ENCODE peak calls at places on chromosomes 12 and 14, in eight cellular contexts. S, J, V, M, T, I, Q and U are unnamed samples.

GRCh38 chr12:121441555-121441954 is 41.6 kb downstream of the RNF34 start:
- DNase-seq in Q (no peak), S (no peak), I (no peak), T (peak), J (no peak), M (no peak), V (no peak), U (no peak)

GRCh38 chr12:110821917-110822316 is 24.9 kb upstream of the CCDC63 start:
- DNase-seq in S (no peak), Q (no peak), V (no peak), J (no peak), I (no peak), T (no peak), M (no peak), U (no peak)

GRCh38 chr14:99821519-99822165 is 28.4 kb downstream of the EML1 start:
- DNase-seq in V (no peak), I (no peak), J (no peak), T (no peak), Q (peak), M (no peak), S (peak), U (peak)

GRCh38 chr12:14185441-14186192 is 179.9 kb upstream of the ATF7IP start:
- DNase-seq in J (no peak), I (peak), S (peak), M (no peak), T (peak), Q (peak), V (peak), U (peak)

GRCh38 chr12:19129486-19130223 is at the start of gene PLEKHA5:
- DNase-seq in M (peak), V (peak), J (peak), I (peak), Q (no peak), S (peak), T (peak), U (peak)

GRCh38 chr14:23538785-23539184 is 12.8 kb downstream of the ZFHX2 start:
- DNase-seq in M (no peak), T (no peak), J (no peak), I (no peak), Q (no peak), V (no peak), S (peak), U (no peak)

GRCh38 chr14:92465353-92466067 is 48.1 kb upstream of the RIN3 start:
- DNase-seq in I (no peak), Q (no peak), V (no peak), M (no peak), S (no peak), J (no peak), T (no peak), U (no peak)

GRCh38 chr14:77979666-77980351 is 179.9 kb downstream of the ADCK1 start:
- DNase-seq in S (no peak), V (no peak), T (no peak), M (no peak), Q (peak), J (no peak), I (no peak), U (no peak)

GRCh38 chr12:121719926-121720414 is 7.4 kb downstream of the TMEM120B start:
- DNase-seq in T (no peak), S (peak), I (no peak), Q (peak), V (no peak), M (no peak), J (no peak), U (peak)

GRCh38 chr14:22691171-22691570 is 47.0 kb upstream of the OR6J1 start:
- DNase-seq in M (no peak), V (no peak), Q (no peak), J (no peak), T (no peak), I (no peak), S (peak), U (peak)

GRCh38 chr12:106978035-106978800 is 8.7 kb downstream of the MTERF2 start:
- DNase-seq in I (no peak), M (peak), S (peak), V (peak), Q (no peak), T (peak), J (no peak), U (peak)

GRCh38 chr12:2044165-2044564 is 8.6 kb upstream of the CACNA1C start:
- DNase-seq in I (no peak), Q (no peak), J (no peak), M (no peak), S (no peak), T (no peak), V (no peak), U (no peak)

GRCh38 chr14:86521032-86521730 is 991.2 kb downstream of the FLRT2 start:
- DNase-seq in I (no peak), T (peak), S (no peak), J (no peak), M (no peak), Q (no peak), V (no peak), U (no peak)

GRCh38 chr14:74977901-74978385 is 22.5 kb upstream of the PGF start:
- DNase-seq in J (no peak), Q (no peak), V (no peak), S (no peak), M (no peak), T (no peak), I (no peak), U (peak)

GRCh38 chr12:11615481-11615880 is 34.0 kb upstream of the ETV6 start:
- DNase-seq in V (no peak), S (no peak), Q (no peak), I (no peak), T (no peak), M (no peak), J (no peak), U (no peak)

GRCh38 chr12:115163710-115164109 is 479.7 kb upstream of the TBX3 start:
- DNase-seq in T (no peak), J (no peak), I (no peak), Q (no peak), S (no peak), M (no peak), V (no peak), U (no peak)

GRCh38 chr12:22625671-22626251 is 790 bp downstream of the ETNK1 start:
- DNase-seq in V (peak), I (peak), J (peak), M (peak), S (peak), T (peak), Q (peak), U (peak)

GRCh38 chr12:116879509-116880212 is 1.6 kb downstream of the HRK start:
- DNase-seq in J (no peak), Q (no peak), T (no peak), S (no peak), V (no peak), M (no peak), I (no peak), U (no peak)

GRCh38 chr14:37588956-37589737 is 5.9 kb downstream of the FOXA1 start:
- DNase-seq in V (no peak), Q (no peak), J (no peak), I (no peak), M (no peak), S (no peak), T (no peak), U (no peak)

GRCh38 chr12:96104566-96104965 is 69.2 kb upstream of the LTA4H start:
- DNase-seq in S (no peak), M (no peak), I (no peak), V (no peak), J (no peak), T (no peak), Q (no peak), U (no peak)

GRCh38 chr12:108495823-108496579 is 19.1 kb upstream of the FICD start:
- DNase-seq in I (no peak), V (no peak), S (no peak), Q (no peak), J (no peak), M (no peak), T (no peak), U (no peak)

GRCh38 chr14:52131640-52132320 is 62.9 kb upstream of the NID2 start:
- DNase-seq in T (peak), Q (peak), S (peak), M (peak), V (peak), J (no peak), I (peak), U (peak)

GRCh38 chr12:77113971-77114370 is 48.6 kb upstream of the E2F7 start:
- DNase-seq in J (no peak), V (no peak), T (no peak), Q (no peak), S (no peak), M (no peak), I (no peak), U (no peak)

GRCh38 chr12:108117163-108117849 is 11.8 kb upstream of the WSCD2 start:
- DNase-seq in J (no peak), I (peak), S (no peak), Q (no peak), T (no peak), M (no peak), V (no peak), U (no peak)

GRCh38 chr14:104150201-104151027 is 12.0 kb downstream of the KIF26A start:
- DNase-seq in M (peak), I (peak), V (no peak), S (no peak), J (no peak), Q (peak), T (no peak), U (peak)

GRCh38 chr14:103849151-103850013 is 2.0 kb upstream of the PPP1R13B start:
- DNase-seq in I (no peak), M (no peak), T (no peak), Q (no peak), V (no peak), S (no peak), J (peak), U (no peak)

GRCh38 chr14:55249423-55249822 is 21.8 kb upstream of the FBXO34 start:
- DNase-seq in T (no peak), Q (no peak), I (no peak), M (peak), V (no peak), S (peak), J (no peak), U (peak)

GRCh38 chr12:17304503-17305347 is 698.8 kb upstream of the LMO3 start:
- DNase-seq in T (no peak), J (no peak), V (no peak), S (no peak), Q (no peak), I (no peak), M (no peak), U (peak)

GRCh38 chr12:10982244-10982643 is 4.5 kb downstream of the TAS2R50 start:
- DNase-seq in V (no peak), T (no peak), J (no peak), I (no peak), Q (no peak), S (no peak), M (no peak), U (no peak)

GRCh38 chr12:95544756-95545155 is 6.5 kb downstream of the USP44 start:
- DNase-seq in T (no peak), J (no peak), Q (no peak), S (no peak), V (no peak), I (no peak), M (no peak), U (no peak)

GRCh38 chr12:51520576-51521325 is 70.3 kb upstream of the SCN8A start:
- DNase-seq in M (no peak), I (no peak), V (no peak), S (no peak), J (no peak), Q (no peak), T (no peak), U (no peak)

GRCh38 chr12:105222726-105223357 is 13.1 kb downstream of the APPL2 start:
- DNase-seq in I (no peak), V (no peak), M (no peak), S (no peak), T (no peak), Q (no peak), J (no peak), U (peak)

GRCh38 chr14:99660006-99660566 is 15.2 kb downstream of the HHIPL1 start:
- DNase-seq in J (no peak), T (no peak), Q (no peak), S (no peak), V (no peak), I (no peak), M (no peak), U (no peak)

GRCh38 chr14:94113908-94114588 is 3.5 kb downstream of the IFI27 start:
- DNase-seq in J (no peak), Q (no peak), M (peak), V (no peak), S (peak), T (peak), I (no peak), U (peak)

GRCh38 chr12:46562625-46563228 is 190.2 kb upstream of the SLC38A2 start:
- DNase-seq in T (no peak), V (no peak), S (peak), J (no peak), Q (no peak), M (peak), I (no peak), U (peak)

GRCh38 chr12:23952071-23952470 is 2.6 kb upstream of the SOX5 start:
- DNase-seq in I (no peak), T (no peak), Q (no peak), V (no peak), M (no peak), S (no peak), J (no peak), U (no peak)

GRCh38 chr12:23949212-23950010 is at the start of gene SOX5:
- DNase-seq in J (peak), M (no peak), I (no peak), T (peak), V (peak), S (peak), Q (no peak), U (peak)

GRCh38 chr12:23954332-23954731 is 4.9 kb upstream of the SOX5 start:
- DNase-seq in I (no peak), M (no peak), Q (no peak), V (no peak), S (peak), J (no peak), T (no peak), U (peak)

GRCh38 chr12:23950011-23950774 is 723 bp upstream of the SOX5 start:
- DNase-seq in T (no peak), Q (no peak), I (no peak), J (no peak), S (peak), V (peak), M (no peak), U (peak)

DNA sequence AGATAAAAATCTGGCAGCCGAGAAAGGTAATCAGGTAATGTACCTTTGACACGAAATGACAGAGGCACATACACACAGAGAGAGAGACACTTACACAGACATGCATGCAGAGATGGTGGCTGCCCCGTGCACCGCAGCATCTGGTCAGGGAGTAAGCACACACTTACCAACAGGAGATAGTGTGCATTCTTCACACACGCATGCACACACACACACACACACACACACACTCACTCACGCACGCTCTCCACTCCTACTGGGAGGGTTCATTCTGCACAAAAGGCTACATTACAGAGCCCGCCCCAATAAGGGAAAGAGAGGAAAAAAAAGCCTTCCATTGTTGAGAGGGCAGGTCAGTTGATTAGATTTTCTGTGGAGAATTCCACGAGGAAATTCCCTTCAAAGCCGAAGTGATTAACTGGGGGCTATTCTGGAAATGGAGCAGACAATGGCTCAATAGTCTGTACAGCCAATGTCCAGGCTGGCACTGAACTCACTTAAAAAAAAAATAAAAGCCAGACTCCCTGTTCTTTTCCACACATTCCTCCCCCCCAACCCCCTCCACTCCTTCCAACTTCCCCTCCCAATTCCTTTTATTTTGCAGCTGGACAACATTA is 1.4 kb upstream of the SOX5 start:
- DNase-seq in Q (no peak), V (peak), M (no peak), I (no peak), J (no peak), T (no peak), S (peak), U (peak)
- H3K4me3 ChIP-seq in Q (no peak), V (peak), M (no peak), I (no peak), J (peak), T (peak), S (peak), U (peak)

DNA sequence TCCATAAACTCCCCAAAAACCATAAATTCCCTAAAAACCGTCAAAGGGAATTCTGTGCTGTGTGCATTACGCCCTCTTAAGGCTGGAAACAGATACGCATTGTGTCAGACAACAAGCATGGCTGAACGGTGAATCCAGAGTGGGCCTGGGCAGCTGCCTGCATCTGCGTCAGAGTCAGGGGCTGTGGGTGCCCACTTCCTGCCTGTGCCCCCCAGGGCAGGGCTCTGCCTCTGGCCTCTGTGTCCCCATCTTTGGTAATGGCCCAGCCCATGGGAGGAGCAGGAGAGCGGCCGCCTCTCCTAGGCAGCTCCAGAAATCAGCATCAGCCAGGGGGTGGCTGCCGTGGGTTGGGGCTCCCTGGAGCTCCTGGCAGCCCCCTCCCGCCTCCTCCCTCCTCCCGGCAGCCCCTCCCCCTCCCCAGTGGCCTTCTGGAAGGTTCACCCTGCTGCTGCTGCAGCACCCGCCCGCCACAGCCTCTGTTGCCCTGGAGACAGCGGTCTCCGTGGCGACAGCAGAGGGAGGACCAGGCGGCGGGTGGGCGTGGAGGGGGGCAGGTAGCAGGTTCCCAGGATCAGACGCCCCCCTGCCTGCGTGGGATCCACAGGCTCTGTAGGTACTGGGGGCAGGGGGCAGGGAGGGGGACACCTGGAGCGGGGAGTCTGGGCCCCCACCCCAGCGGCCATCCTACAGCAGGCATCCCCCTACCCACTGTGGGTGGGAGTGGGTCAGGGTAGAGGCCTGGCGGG is 5.9 kb downstream of the MMP17 start:
- DNase-seq in T (no peak), J (no peak), S (peak), V (no peak), I (no peak), M (no peak), Q (no peak), U (peak)
- TF ChIP-seq CTCF in T (no peak), J (peak), S (peak), V (peak), I (peak), M (no peak), Q (peak), U (peak)

GRCh38 chr12:24561882-24562760 is 386.8 kb downstream of the BCAT1 start:
- DNase-seq in S (peak), Q (no peak), V (peak), T (peak), J (peak), M (peak), I (peak), U (peak)
- H3K4me3 ChIP-seq in S (peak), Q (peak), V (peak), T (peak), J (peak), M (peak), I (peak), U (peak)

GRCh38 chr14:85444685-85445084 is 85.3 kb upstream of the FLRT2 start:
- DNase-seq in V (no peak), T (no peak), I (no peak), Q (peak), J (no peak), M (no peak), S (peak), U (peak)
- TF ChIP-seq CTCF in V (no peak), T (no peak), I (no peak), Q (no peak), J (no peak), M (no peak), S (no peak), U (no peak)

GRCh38 chr14:76203086-76204001 is 51.6 kb downstream of the GPATCH2L start:
- DNase-seq in V (no peak), I (peak), J (no peak), T (no peak), M (peak), S (peak), Q (peak), U (peak)

GRCh38 chr14:76208340-76208739 is 56.6 kb downstream of the GPATCH2L start:
- DNase-seq in M (no peak), V (no peak), S (no peak), Q (no peak), J (no peak), T (no peak), I (no peak), U (no peak)

GRCh38 chr14:76201162-76201561 is 49.4 kb downstream of the GPATCH2L start:
- DNase-seq in T (no peak), S (peak), J (no peak), I (no peak), Q (peak), M (no peak), V (no peak), U (peak)

GRCh38 chr14:76205708-76206107 is 54.0 kb downstream of the GPATCH2L start:
- DNase-seq in T (no peak), V (no peak), Q (no peak), M (no peak), I (peak), S (no peak), J (no peak), U (no peak)

DNA sequence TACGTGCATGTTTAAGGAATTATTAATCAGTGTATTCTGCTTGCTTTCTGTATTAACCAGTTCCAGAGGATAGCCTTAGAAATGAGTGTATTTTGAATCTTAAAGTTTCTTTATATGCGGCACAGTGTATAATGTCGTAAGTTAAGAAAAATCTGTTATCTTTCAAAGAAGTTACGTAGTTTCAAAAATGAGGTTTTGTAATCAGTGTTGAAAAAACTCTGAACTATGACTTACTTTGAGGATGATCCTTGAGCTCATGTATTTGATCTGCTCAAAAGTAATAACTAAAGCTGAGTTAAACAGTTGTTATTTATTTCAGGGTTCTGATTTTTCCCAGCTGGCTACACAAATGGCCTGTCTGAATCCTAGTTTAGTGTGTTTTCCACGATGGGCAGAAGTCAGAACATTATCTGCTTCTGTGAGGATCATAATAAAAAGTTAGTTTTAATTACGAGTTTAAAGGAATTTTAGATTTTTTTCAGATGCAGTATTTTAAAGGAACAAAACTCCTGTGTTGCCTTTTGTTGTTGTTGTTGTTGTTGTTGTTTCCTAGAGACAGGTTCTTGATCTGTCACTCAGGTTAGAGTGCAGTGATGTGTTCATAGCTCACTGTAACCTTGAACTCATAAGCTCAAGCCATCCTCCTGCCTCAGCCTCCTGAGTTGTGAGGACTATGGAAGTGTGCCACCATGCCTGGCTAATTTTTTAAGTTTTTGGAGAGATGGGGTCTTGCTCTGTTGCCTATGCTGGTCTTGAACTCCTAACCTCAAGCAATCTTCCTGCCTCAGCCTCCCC is 52.9 kb downstream of the GPATCH2L start:
- DNase-seq in Q (no peak), S (no peak), I (no peak), V (no peak), T (no peak), J (no peak), M (no peak), U (peak)
- H3K4me3 ChIP-seq in Q (no peak), S (no peak), I (no peak), V (no peak), T (no peak), J (no peak), M (no peak), U (no peak)